ENCODE peak calls at places on chromosomes 3 and 15, in seven cellular contexts. Q is GM23338, N is SK-N-SH, A is PC-3, T is H1, D is IMR-90, H is HepG2. I is an unnamed sample.

GRCh38 chr3:124896824-124897526 is 9.8 kb upstream of the ITGB5 start:
- DNase-seq in Q (no peak), N (no peak), A (no peak), T (no peak), D (peak), H (no peak), I (no peak)

GRCh38 chr3:63390831-63391230 is 112.7 kb downstream of the SYNPR start:
- DNase-seq in Q (no peak), N (no peak), A (peak), T (no peak), D (no peak), H (no peak), I (no peak)

GRCh38 chr3:55860040-55860439 is 372.9 kb upstream of the WNT5A start:
- DNase-seq in Q (no peak), N (no peak), A (no peak), T (no peak), D (peak), H (no peak), I (no peak)

GRCh38 chr3:8845641-8846040 is 76.2 kb upstream of the OXTR start:
- DNase-seq in Q (no peak), N (no peak), A (peak), T (no peak), D (peak), H (no peak), I (no peak)

GRCh38 chr15:47553933-47554332 is 163.4 kb upstream of the SEMA6D start:
- DNase-seq in Q (no peak), N (no peak), A (no peak), T (no peak), D (no peak), H (no peak), I (no peak)

GRCh38 chr3:34070831-34071230 is 272.4 kb downstream of the PDCD6IP start:
- DNase-seq in Q (no peak), N (no peak), A (no peak), T (no peak), D (no peak), H (no peak), I (no peak)

GRCh38 chr15:75019916-75020315 is 3.5 kb upstream of the PPCDC start:
- DNase-seq in Q (no peak), N (no peak), A (no peak), T (no peak), D (no peak), H (no peak), I (no peak)

GRCh38 chr3:149151843-149152242 is 22.4 kb downstream of the HPS3 start:
- DNase-seq in Q (no peak), N (peak), A (peak), T (no peak), D (peak), H (no peak), I (no peak)

GRCh38 chr3:128551872-128552271 is 58.9 kb upstream of the GATA2 start:
- DNase-seq in Q (no peak), N (no peak), A (no peak), T (no peak), D (no peak), H (no peak), I (no peak)

GRCh38 chr15:79047676-79048439 is 42.7 kb downstream of the RASGRF1 start:
- DNase-seq in Q (no peak), N (no peak), A (no peak), T (no peak), D (no peak), H (no peak), I (no peak)

GRCh38 chr3:23129817-23130216 is 73.3 kb upstream of the UBE2E2 start:
- DNase-seq in Q (no peak), N (no peak), A (peak), T (no peak), D (no peak), H (no peak), I (no peak)

GRCh38 chr3:129684270-129684669 is 77.8 kb upstream of the PLXND1 start:
- DNase-seq in Q (no peak), N (no peak), A (no peak), T (no peak), D (no peak), H (no peak), I (no peak)

GRCh38 chr3:71955549-71956373 is 170.8 kb upstream of the PROK2 start:
- DNase-seq in Q (peak), N (peak), A (peak), T (peak), D (peak), H (peak), I (peak)

GRCh38 chr3:157871248-157871647 is 235.0 kb downstream of the SHOX2 start:
- DNase-seq in Q (no peak), N (no peak), A (no peak), T (no peak), D (no peak), H (no peak), I (no peak)

GRCh38 chr15:59158701-59159034 is 48.0 kb upstream of the LDHAL6B start:
- DNase-seq in Q (no peak), N (no peak), A (no peak), T (no peak), D (no peak), H (no peak), I (no peak)

GRCh38 chr15:69662668-69663000 is 210.0 kb downstream of the RPLP1 start:
- DNase-seq in Q (no peak), N (no peak), A (no peak), T (no peak), D (no peak), H (no peak), I (no peak)

GRCh38 chr3:101387351-101387750 is 67.0 kb upstream of the IMPG2 start:
- DNase-seq in Q (no peak), N (no peak), A (no peak), T (no peak), D (no peak), H (no peak), I (no peak)

GRCh38 chr3:67296039-67296892 is 298.2 kb downstream of the KBTBD8 start:
- DNase-seq in Q (peak), N (no peak), A (no peak), T (peak), D (no peak), H (peak), I (no peak)

GRCh38 chr3:161475905-161476304 is 20.7 kb upstream of the OTOL1 start:
- DNase-seq in Q (no peak), N (peak), A (peak), T (no peak), D (peak), H (peak), I (peak)

GRCh38 chr3:65193531-65193930 is 505.7 kb upstream of the ADAMTS9 start:
- DNase-seq in Q (no peak), N (no peak), A (no peak), T (no peak), D (no peak), H (no peak), I (no peak)

GRCh38 chr15:85479071-85479647 is 98.8 kb downstream of the AKAP13 start:
- DNase-seq in Q (peak), N (peak), A (peak), T (peak), D (peak), H (no peak), I (no peak)

GRCh38 chr15:34719883-34720148 is 35.0 kb downstream of the GJD2 start:
- DNase-seq in Q (no peak), N (no peak), A (no peak), T (no peak), D (no peak), H (no peak), I (no peak)

GRCh38 chr15:34719051-34719882 is 35.5 kb downstream of the GJD2 start:
- DNase-seq in Q (no peak), N (peak), A (no peak), T (no peak), D (no peak), H (no peak), I (no peak)

GRCh38 chr15:34721157-34721801 is 33.5 kb downstream of the GJD2 start:
- DNase-seq in Q (no peak), N (no peak), A (no peak), T (no peak), D (no peak), H (no peak), I (no peak)

GRCh38 chr15:34724486-34724885 is 30.3 kb downstream of the GJD2 start:
- DNase-seq in Q (no peak), N (no peak), A (no peak), T (no peak), D (no peak), H (no peak), I (no peak)

GRCh38 chr15:34721802-34722795 is 32.7 kb downstream of the GJD2 start:
- DNase-seq in Q (peak), N (peak), A (no peak), T (peak), D (peak), H (peak), I (peak)
- TF ChIP-seq CTCF in Q (no peak), N (peak), A (no peak), T (no peak), D (no peak), H (peak), I (no peak)

GRCh38 chr3:108060331-108060730 is 30.5 kb downstream of the CD47 start:
- DNase-seq in Q (no peak), N (no peak), A (no peak), T (no peak), D (peak), H (no peak), I (no peak)
- H2AFZ ChIP-seq in Q (no peak), N (no peak), A (no peak), T (no peak), D (peak), H (no peak), I (no peak)

GRCh38 chr15:45122719-45123118 is 7.0 kb downstream of the DUOXA1 start:
- DNase-seq in Q (no peak), N (no peak), A (no peak), T (no peak), D (no peak), H (no peak), I (no peak)

GRCh38 chr15:45120081-45120972 is 6.2 kb downstream of the DUOXA2 start:
- DNase-seq in Q (no peak), N (no peak), A (no peak), T (no peak), D (no peak), H (no peak), I (no peak)

GRCh38 chr15:45121706-45122417 is 7.7 kb downstream of the DUOXA2 start:
- DNase-seq in Q (no peak), N (no peak), A (peak), T (no peak), D (peak), H (peak), I (peak)

GRCh38 chr15:45118996-45119395 is 4.9 kb downstream of the DUOXA2 start:
- DNase-seq in Q (no peak), N (no peak), A (no peak), T (no peak), D (no peak), H (no peak), I (no peak)

GRCh38 chr15:45121020-45121419 is 6.9 kb downstream of the DUOXA2 start:
- DNase-seq in Q (no peak), N (no peak), A (no peak), T (no peak), D (no peak), H (no peak), I (no peak)
- TF ChIP-seq CTCF in Q (no peak), N (no peak), A (no peak), T (no peak), D (no peak), H (no peak), I (no peak)

DNA sequence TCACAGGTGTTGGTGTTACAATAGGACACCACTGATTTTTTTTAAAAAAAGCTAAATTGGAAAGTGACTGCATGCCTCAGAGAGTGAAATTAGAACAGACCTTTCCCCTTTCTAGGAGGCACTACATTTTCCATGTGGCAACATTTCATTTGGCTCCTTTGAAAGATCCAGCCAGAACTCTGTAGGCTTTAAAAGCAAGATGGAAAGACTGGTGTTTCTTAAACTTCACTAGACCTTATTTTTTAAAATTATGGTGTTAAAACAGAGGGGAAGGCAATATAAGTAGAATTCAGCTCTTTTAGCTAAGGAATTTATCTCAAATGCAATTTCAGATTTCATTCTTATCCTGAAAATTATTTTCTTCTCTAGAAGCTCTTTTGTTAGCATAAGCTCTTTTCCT is 317.6 kb upstream of the TGFBR2 start:
- DNase-seq in Q (no peak), N (no peak), A (no peak), T (no peak), D (no peak), H (no peak), I (no peak)
- H2AFZ ChIP-seq in Q (peak), N (no peak), A (no peak), T (peak), D (no peak), H (no peak), I (peak)

GRCh38 chr15:40045572-40046217 is 6.7 kb upstream of the SRP14 start:
- DNase-seq in Q (no peak), N (no peak), A (no peak), T (no peak), D (no peak), H (no peak), I (no peak)

GRCh38 chr15:40047413-40048154 is 8.6 kb upstream of the SRP14 start:
- DNase-seq in Q (no peak), N (no peak), A (peak), T (no peak), D (peak), H (no peak), I (no peak)

GRCh38 chr15:40044717-40045571 is 6.0 kb upstream of the SRP14 start:
- DNase-seq in Q (peak), N (peak), A (peak), T (no peak), D (peak), H (peak), I (peak)

GRCh38 chr15:40048155-40048792 is 9.3 kb upstream of the SRP14 start:
- DNase-seq in Q (no peak), N (no peak), A (no peak), T (no peak), D (no peak), H (no peak), I (no peak)

DNA sequence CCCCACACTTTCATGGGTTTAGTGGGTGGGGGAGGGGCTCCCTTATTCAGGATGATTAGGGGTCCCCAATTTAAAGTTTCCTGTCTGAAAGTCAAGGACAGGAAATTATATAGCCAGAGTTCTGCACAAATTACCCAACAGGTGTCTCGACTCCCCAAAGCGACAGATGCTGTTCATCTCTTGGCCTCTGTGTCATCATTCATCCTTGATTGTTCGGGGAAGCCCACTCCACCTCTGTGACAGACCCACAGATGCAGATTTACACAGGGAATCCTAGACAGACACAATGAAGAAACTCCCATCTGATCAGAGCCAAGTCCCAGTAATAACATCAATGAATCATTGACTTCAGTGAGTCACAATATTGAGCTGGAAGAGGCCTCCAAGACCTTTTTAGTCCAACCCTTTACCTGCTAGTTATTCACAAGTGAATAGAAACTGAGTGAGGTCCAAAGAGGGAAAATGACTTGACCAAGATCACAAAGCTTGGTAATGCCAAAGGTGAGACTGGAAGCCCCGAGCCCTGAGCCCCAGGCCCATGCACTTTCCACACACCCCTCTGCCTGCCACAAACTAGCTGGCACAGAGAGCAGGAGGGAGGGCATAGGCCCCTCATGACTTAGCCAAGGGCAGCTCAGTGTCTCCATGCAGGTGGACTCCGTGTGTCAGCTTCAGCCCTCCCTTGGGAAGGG is 7.9 kb upstream of the SRP14 start:
- DNase-seq in Q (no peak), N (no peak), A (peak), T (no peak), D (peak), H (no peak), I (no peak)
- TF ChIP-seq CTCF in Q (no peak), N (no peak), A (no peak), T (no peak), D (no peak), H (no peak), I (no peak)

GRCh38 chr3:111859061-111859973 is at the start of gene PHLDB2:
- DNase-seq in Q (peak), N (peak), A (peak), T (no peak), D (peak), H (peak), I (no peak)
- H2AFZ ChIP-seq in Q (peak), N (peak), A (peak), T (peak), D (peak), H (no peak), I (peak)